ENCODE peak calls at places on chromosomes 2 and 18, in four cellular contexts. F is Panc1, S is A549, O is HCT116. J is an unnamed sample.

GRCh38 chr2:74003494-74004211 is 18.9 kb downstream of the TET3 start:
- DNase-seq in F (no peak), S (no peak), O (no peak), J (no peak)

GRCh38 chr2:42706836-42707235 is 57.1 kb downstream of the OXER1 start:
- DNase-seq in F (no peak), S (no peak), O (no peak), J (no peak)

GRCh38 chr2:121211251-121211650 is 73.8 kb downstream of the TFCP2L1 start:
- DNase-seq in F (no peak), S (no peak), O (no peak), J (no peak)

GRCh38 chr2:86753606-86754005 is 33.5 kb downstream of the RMND5A start:
- DNase-seq in F (no peak), S (no peak), O (no peak), J (no peak)

GRCh38 chr2:197846789-197847188 is 42.4 kb downstream of the PLCL1 start:
- DNase-seq in F (no peak), S (no peak), O (no peak), J (no peak)

GRCh38 chr2:95353613-95354468 is 48.7 kb upstream of the FAHD2A start:
- DNase-seq in F (no peak), S (no peak), O (no peak), J (peak; percentile 80)

GRCh38 chr2:161825429-161825828 is 201.2 kb downstream of the SLC4A10 start:
- DNase-seq in F (no peak), S (no peak), O (no peak), J (no peak)

GRCh38 chr2:128313076-128313836 is 5.4 kb downstream of the HS6ST1 start:
- DNase-seq in F (no peak), S (peak; percentile 67), O (peak; percentile 18), J (no peak)

GRCh38 chr2:187115627-187116026 is 266.7 kb upstream of the ZSWIM2 start:
- DNase-seq in F (no peak), S (no peak), O (no peak), J (no peak)

GRCh38 chr2:164661349-164661748 is 40.1 kb upstream of the GRB14 start:
- DNase-seq in F (no peak), S (no peak), O (no peak), J (no peak)

DNA sequence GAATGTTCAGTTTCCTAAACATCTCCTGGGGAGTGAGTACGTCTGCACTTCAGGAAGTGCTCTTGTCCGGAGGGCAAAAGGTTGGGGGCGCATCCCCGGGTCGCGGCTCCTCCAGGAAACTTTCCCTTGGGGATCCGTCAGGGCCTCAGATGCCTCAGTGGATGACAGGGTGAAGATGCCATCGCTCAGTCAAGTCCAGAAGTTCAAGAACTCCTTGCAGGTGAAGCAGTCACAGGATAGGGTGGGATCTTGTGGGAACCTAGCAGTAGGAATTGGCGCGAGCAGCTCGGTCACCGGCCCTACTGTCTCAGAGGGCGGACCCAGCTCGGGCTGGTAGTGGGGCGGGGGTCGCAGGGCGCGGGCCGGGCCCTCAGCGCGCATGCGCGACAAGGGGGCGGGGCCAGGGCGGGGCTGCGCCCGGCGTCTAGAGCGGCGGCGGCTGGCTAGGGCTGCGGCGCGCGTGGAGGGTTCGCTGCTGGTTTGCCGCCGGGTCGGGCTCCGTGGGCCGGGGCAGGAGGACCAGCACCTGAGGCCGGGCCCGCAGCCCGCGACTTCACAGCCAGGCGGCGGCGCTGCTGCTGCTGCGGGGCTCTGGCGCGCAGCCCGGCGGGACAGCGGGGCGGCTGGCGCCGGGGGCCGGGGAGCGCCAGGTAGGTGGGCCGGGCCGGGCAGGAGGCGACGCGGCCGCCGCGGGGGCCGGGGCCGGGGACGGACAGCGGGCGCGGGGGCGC is at the start of gene INPP4A:
- DNase-seq in F (no peak), S (peak; percentile 55), O (peak; percentile 21), J (peak; percentile 49)
- TF ChIP-seq CTCF in F (no peak), S (no peak), O (no peak), J (no peak)

GRCh38 chr2:224146356-224147160 is 107.5 kb upstream of the SERPINE2 start:
- DNase-seq in F (no peak), S (no peak), O (no peak), J (no peak)

GRCh38 chr2:224142397-224143312 is 103.6 kb upstream of the SERPINE2 start:
- DNase-seq in F (no peak), S (peak; percentile 13), O (no peak), J (no peak)

GRCh38 chr2:224143521-224143920 is 104.4 kb upstream of the SERPINE2 start:
- DNase-seq in F (no peak), S (no peak), O (no peak), J (no peak)

GRCh38 chr2:224147174-224147573 is 108.1 kb upstream of the SERPINE2 start:
- DNase-seq in F (no peak), S (no peak), O (peak; percentile 24), J (no peak)

GRCh38 chr2:224145751-224146355 is 106.8 kb upstream of the SERPINE2 start:
- DNase-seq in F (no peak), S (peak; percentile 35), O (peak; percentile 75), J (no peak)
- H3K27ac ChIP-seq in F (no peak overlapping the region), S (peak overlapping the region; percentile 74), O (peak overlapping the region; percentile 42), J (no peak overlapping the region)

DNA sequence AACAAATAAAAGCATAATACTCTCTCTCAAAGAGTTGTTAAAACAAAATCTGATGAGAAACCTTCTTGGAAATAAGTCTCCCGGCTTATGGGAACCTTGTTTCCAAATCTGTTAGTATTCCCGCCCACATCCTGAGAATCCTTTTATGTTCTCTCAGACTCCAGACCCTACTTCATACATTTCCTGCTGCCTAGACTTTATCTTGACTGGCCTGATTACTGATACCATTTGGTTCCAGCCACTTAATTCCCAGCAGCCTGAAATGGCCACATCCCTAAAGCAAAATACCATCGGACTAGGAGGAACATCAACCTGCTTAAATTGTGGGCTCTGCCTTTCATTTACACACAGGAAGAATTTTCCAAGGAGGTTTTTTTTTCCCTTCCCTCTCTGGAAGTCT is 79.1 kb upstream of the CYP1B1 start:
- DNase-seq in F (no peak), S (no peak), O (no peak), J (no peak)
- TF ChIP-seq REST in F (no peak), S (no peak), O (no peak), J (no peak)

DNA sequence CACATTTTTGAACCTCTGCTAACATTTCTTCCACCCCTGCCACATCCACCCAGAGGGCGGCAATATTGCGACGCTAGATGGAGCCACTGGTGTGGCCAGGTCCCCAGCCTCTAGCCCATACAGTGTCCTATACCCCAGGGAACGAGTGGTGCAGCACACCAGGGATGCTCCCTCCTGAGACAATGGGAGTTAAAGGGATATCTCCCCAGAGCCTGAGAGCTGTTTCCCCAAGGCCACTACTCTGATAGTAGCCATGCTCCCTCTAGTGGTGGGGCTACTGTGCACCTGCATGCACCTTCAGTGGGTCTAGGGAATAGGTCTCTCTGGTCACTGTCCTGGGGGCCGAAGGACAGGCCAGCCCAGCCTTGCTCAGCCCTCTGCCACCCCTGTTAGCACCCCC is 336.4 kb upstream of the FSHR start:
- DNase-seq in F (peak; percentile 12), S (peak; percentile 1), O (no peak), J (no peak)
- TF ChIP-seq CTCF in F (peak; percentile 66), S (peak; percentile 22), O (peak; percentile 17), J (peak; percentile 74)

GRCh38 chr2:217933326-217933993 is 69.3 kb downstream of the TNS1 start:
- DNase-seq in F (no peak), S (no peak), O (no peak), J (no peak)
- H3K27ac ChIP-seq in F (no peak overlapping the region), S (peak overlapping the region; percentile 88), O (no peak overlapping the region), J (no peak overlapping the region)

DNA sequence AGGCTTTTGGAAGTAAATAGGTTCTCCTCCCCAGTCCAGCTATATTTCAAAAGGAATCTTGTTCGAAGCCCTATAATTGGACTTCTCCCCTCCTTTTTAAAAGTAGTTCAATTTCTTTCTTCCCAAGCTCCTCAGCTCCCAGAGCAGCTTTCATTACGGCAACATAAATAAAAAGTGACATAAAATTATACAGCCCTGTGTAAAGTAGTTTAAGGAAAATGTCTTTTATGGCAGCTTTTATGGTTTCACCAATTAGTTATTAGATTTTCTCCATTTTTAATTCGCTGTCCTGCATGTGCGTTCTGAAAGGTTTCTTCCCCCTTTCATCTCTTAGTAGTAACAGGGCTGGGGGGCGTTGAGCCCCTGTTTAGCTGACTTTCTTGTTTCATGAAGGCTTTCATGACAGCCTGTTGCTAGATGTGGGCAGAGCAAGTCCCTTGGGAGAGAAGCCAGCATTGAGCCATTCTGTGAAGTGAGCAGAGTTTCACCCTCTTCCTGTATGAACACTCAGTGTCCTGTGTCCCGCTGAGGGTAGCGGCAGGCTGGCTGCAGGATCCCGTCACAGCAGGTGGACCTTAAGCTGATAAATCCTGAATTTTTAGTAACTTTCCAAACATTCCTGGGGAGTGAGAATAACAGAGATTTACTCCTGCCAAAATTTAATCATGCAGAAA is 229.7 kb upstream of the SPRED2 start:
- DNase-seq in F (no peak), S (no peak), O (no peak), J (no peak)
- TF ChIP-seq REST in F (no peak), S (no peak), O (no peak), J (no peak)

DNA sequence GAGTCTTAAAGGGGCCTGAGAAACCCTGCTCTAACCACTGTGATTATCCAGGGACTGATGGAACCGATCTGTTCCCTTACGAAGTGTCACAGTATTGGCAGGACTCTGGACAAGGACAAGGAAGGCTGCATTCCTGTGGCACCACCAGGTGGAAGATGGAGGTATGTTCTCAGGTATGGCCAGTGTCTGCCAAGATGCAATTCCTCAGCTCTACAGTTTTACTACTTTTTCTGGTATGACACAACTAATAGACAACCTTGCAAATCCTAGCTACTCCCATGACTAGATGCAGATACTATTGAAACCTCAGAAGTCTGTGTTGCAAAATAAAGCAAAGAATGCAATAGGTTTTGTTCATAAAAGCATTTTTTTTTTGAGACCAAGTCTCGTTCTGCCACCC is 14.6 kb downstream of the RAB31 start:
- DNase-seq in F (no peak), S (no peak), O (no peak), J (no peak)
- TF ChIP-seq CTCF in F (no peak), S (no peak), O (peak; percentile 45), J (no peak)

GRCh38 chr18:79375441-79375840 is 20.3 kb upstream of the NFATC1 start:
- DNase-seq in F (no peak), S (no peak), O (no peak), J (no peak)
- H3K27ac ChIP-seq in F (no peak overlapping the region), S (no peak overlapping the region), O (no peak overlapping the region), J (no peak overlapping the region)

GRCh38 chr18:44878335-44878734 is 197.6 kb downstream of the SETBP1 start:
- DNase-seq in F (no peak), S (no peak), O (no peak), J (no peak)

GRCh38 chr18:44880170-44880569 is 199.5 kb downstream of the SETBP1 start:
- DNase-seq in F (no peak), S (no peak), O (no peak), J (no peak)

GRCh38 chr18:44884446-44884845 is 203.8 kb downstream of the SETBP1 start:
- DNase-seq in F (no peak), S (no peak), O (no peak), J (no peak)

GRCh38 chr18:44885507-44885906 is 204.8 kb downstream of the SETBP1 start:
- DNase-seq in F (no peak), S (no peak), O (no peak), J (no peak)

GRCh38 chr18:44882163-44882881 is 201.6 kb downstream of the SETBP1 start:
- DNase-seq in F (no peak), S (no peak), O (no peak), J (no peak)
- TF ChIP-seq REST in F (no peak), S (no peak), O (no peak), J (no peak)

J was measured in HL-60.